ENCODE peak calls at places on chromosome 1, in six cellular contexts. P is fibroblast of the aortic adventitia, U is tibial artery, J is prostate gland, X is upper lobe of right lung, C is body of pancreas. Z is an unnamed sample.

GRCh38 chr1:233337505-233337904 is 10.0 kb downstream of the MAP3K21 start:
- DNase-seq in X (no peak), U (no peak), J (no peak), C (peak; percentile 81), P (no peak), Z (no peak)

GRCh38 chr1:220742520-220742919 is 5.6 kb upstream of the MTARC2 start:
- DNase-seq in C (no peak), P (no peak), U (no peak), J (no peak), X (no peak), Z (no peak)

GRCh38 chr1:205449254-205449749 is 6.5 kb downstream of the BLACAT1 start:
- DNase-seq in J (no peak), P (no peak), C (no peak), U (no peak), X (no peak), Z (no peak)

GRCh38 chr1:159141584-159142518 is 29.6 kb upstream of the CADM3 start:
- DNase-seq in J (no peak), C (no peak), X (no peak), P (peak; percentile 66), U (no peak), Z (peak; percentile 68)

GRCh38 chr1:1232224-1232800 is at the start of gene B3GALT6:
- DNase-seq in U (no peak), J (no peak), X (no peak), P (peak; percentile 8), C (no peak), Z (no peak)

GRCh38 chr1:212667223-212668139 is 32.2 kb downstream of the BATF3 start:
- DNase-seq in C (peak; percentile 19), P (peak; percentile 94), U (peak; percentile 65), J (no peak), X (no peak), Z (peak; percentile 95)

GRCh38 chr1:23843644-23844043 is 18.4 kb upstream of the HMGCL start:
- DNase-seq in X (no peak), U (no peak), C (no peak), P (no peak), J (no peak), Z (no peak)

GRCh38 chr1:86868477-86868876 is 45.4 kb downstream of the SELENOF start:
- DNase-seq in X (no peak), J (no peak), P (peak; percentile 46), U (no peak), C (no peak), Z (peak; percentile 15)

GRCh38 chr1:101071470-101071886 is 45.9 kb upstream of the DPH5 start:
- DNase-seq in C (no peak), U (no peak), J (no peak), P (no peak), X (no peak), Z (no peak)

GRCh38 chr1:109609881-109610280 is 9.5 kb downstream of the GNAT2 start:
- DNase-seq in P (no peak), C (no peak), U (no peak), X (no peak), J (no peak), Z (peak; percentile 20)

GRCh38 chr1:185017338-185017737 is 28.0 kb upstream of the RNF2 start:
- DNase-seq in P (peak; percentile 82), J (no peak), C (no peak), X (no peak), U (no peak), Z (peak; percentile 92)

GRCh38 chr1:44293761-44294315 is 61.2 kb downstream of the ERI3 start:
- DNase-seq in P (no peak), C (peak; percentile 97), U (no peak), X (no peak), J (no peak), Z (no peak)

GRCh38 chr1:244154882-244155531 is 103.9 kb downstream of the ZBTB18 start:
- DNase-seq in J (no peak), X (no peak), P (no peak), U (no peak), C (peak; percentile 78), Z (peak; percentile 33)

GRCh38 chr1:1006305-1007159 is 6.6 kb upstream of the HES4 start:
- DNase-seq in P (no peak), J (no peak), C (peak; percentile 31), U (no peak), X (peak; percentile 61), Z (no peak)

GRCh38 chr1:204032642-204033235 is 40.2 kb upstream of the SOX13 start:
- DNase-seq in P (peak; percentile 16), U (no peak), J (no peak), X (peak; percentile 9), C (no peak), Z (no peak)

GRCh38 chr1:48236716-48237470 is 14.4 kb downstream of the SLC5A9 start:
- DNase-seq in X (no peak), P (peak; percentile 32), C (no peak), J (no peak), U (no peak), Z (peak; percentile 26)

GRCh38 chr1:192475329-192475728 is 100.2 kb upstream of the RGS1 start:
- DNase-seq in X (no peak), U (no peak), C (no peak), P (no peak), J (no peak), Z (no peak)

GRCh38 chr1:168628807-168629206 is 52.4 kb downstream of the XCL1 start:
- DNase-seq in X (no peak), U (no peak), J (no peak), C (no peak), P (peak; percentile 84), Z (peak; percentile 71)

GRCh38 chr1:32768110-32768857 is 48.9 kb downstream of the YARS1 start:
- DNase-seq in X (peak; percentile 40), U (no peak), J (no peak), P (no peak), C (no peak), Z (no peak)

GRCh38 chr1:242425232-242425631 is 99.3 kb downstream of the PLD5 start:
- DNase-seq in J (no peak), P (no peak), C (no peak), U (no peak), X (no peak), Z (no peak)

GRCh38 chr1:19009882-19010321 is 53.4 kb upstream of the IFFO2 start:
- DNase-seq in X (no peak), C (peak; percentile 49), J (no peak), U (no peak), P (peak; percentile 65), Z (peak; percentile 81)

GRCh38 chr1:164440222-164440621 is 118.8 kb upstream of the PBX1 start:
- DNase-seq in P (peak; percentile 38), C (peak; percentile 23), J (no peak), U (no peak), X (no peak), Z (peak; percentile 7)
- TF ChIP-seq CTCF in P (peak; percentile 52), C (peak; percentile 41), J (peak; percentile 39), U (peak; percentile 54), X (peak; percentile 36), Z (peak; percentile 37)

DNA sequence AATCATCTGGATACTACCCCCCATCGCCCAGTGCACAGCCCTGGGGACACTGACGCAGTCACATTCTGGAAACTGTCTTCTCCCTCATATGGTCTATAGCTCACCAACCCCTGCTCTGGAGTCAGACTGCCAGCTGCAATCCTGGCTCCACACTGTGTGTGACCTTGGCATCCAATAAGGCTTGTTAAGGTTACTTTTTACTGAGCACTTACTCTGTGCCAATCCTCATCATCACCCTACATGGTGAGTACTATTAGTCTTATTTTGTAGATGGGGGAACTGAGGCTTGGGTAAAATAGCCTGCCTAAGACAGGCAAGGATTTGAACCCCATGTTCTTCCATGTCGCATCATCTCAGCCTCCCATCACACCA is 34.9 kb downstream of the AHDC1 start:
- DNase-seq in C (peak; percentile 49), U (peak; percentile 55), P (no peak), J (no peak), X (no peak), Z (no peak)
- H3K4me3 ChIP-seq in C (no peak overlapping the region), U (peak overlapping the region; percentile 43), P (no peak overlapping the region), J (peak overlapping the region; percentile 30), X (peak overlapping the region; percentile 39), Z (no peak overlapping the region)

DNA sequence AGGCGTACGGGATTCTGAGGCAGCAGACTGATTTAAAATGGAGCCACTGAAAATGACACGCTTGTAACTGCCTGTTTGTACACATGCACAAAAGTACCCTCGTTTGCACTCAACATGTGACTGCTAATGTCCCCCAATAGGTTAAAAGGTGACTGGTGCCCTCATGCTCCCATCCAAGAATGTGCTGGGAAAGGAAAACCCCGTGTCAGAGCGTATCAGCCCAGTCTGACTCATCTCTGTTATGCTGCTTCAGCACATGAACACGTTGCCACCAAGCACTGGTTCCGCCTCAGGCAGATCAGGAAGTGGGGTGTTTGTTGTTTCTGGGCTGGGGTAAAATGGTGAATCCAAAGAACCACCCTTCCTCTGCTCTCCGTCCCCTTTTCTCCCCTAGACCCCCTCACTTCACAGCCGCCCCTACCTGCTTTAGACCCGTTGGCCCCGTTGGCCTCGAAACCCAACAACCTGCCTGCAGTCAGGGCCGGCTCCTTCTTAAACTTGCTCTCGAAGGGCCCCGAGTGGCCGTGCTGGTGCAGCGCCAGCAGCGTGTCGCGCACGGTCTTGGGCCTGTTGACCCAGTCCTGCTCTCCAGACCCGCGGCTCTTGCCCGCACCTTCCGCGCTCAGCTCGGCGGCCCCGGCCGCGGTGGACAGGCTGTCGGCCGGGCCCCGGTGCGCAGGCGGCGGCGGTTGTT is 1.8 kb downstream of the IRF2BP2 start:
- DNase-seq in P (peak; percentile 94), C (peak; percentile 85), X (peak; percentile 86), U (peak; percentile 90), J (peak; percentile 90), Z (peak; percentile 92)
- TF ChIP-seq CTCF in P (no peak), C (peak; percentile 22), X (no peak), U (peak; percentile 13), J (peak; percentile 27), Z (no peak)

GRCh38 chr1:85306236-85306635 is 29.8 kb upstream of the BCL10 start:
- DNase-seq in P (no peak), X (no peak), C (no peak), U (no peak), J (no peak), Z (no peak)

GRCh38 chr1:85311818-85312217 is 35.4 kb upstream of the BCL10 start:
- DNase-seq in U (no peak), X (no peak), C (no peak), P (no peak), J (no peak), Z (no peak)

GRCh38 chr1:85308837-85309350 is 32.5 kb upstream of the BCL10 start:
- DNase-seq in U (no peak), J (no peak), P (no peak), C (no peak), X (no peak), Z (no peak)

GRCh38 chr1:85303440-85304162 is 27.2 kb upstream of the BCL10 start:
- DNase-seq in J (no peak), U (no peak), P (no peak), X (no peak), C (no peak), Z (no peak)

DNA sequence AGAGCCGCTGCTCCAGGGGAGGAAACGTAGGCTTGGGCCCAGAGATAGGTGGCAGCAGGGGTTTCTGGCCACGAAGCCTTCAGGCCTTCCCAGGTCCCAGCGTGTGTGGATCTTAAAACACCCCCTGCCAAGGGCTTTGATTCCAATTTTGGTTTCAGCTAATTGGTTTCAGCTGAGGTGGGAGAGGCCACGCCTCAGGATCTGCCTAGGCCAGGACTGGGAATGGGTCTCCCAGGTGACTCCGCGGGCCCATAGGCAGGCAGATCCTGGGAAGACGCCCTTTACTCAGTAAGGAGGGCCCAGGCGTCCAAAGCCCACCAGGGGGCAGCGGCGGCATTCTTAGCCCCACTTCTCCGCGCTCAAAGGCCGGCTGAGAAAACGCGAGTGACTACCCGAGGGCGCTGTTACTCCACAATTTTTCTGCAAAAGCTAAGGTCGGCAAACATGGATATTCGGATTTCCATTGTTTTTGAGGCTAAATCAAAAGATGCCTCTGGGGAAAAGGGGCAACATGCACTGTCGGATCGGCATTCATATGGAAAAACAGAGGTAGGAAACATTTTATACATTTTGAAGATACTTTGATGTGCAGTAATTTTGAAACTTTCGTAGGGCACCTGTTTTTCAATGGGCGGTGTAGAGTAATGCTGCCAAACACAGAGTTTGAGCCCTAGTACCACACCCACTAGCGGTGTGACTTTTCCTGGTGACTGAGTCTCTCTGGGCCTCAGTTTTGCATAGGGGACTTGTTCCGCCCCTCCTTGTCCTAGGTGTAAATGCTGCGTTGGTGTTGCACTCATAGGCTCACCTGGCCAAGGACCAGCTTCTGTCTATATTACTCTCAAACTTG is 31.8 kb upstream of the BCL10 start:
- DNase-seq in U (peak; percentile 88), P (peak; percentile 92), J (peak; percentile 87), C (peak; percentile 95), X (peak; percentile 92), Z (peak; percentile 89)
- H3K4me3 ChIP-seq in U (no peak overlapping the region), P (no peak overlapping the region), J (no peak overlapping the region), C (no peak overlapping the region), X (no peak overlapping the region), Z (no peak overlapping the region)